ENCODE peak calls at places on chromosomes 5 and 9, in four cellular contexts. O is CD8-positive, alpha-beta memory T cell; N is HS-27A; T is amygdala. V is an unnamed sample.

GRCh38 chr5:1815881-1816292 is 14.7 kb downstream of the NDUFS6 start:
- DNase-seq in O (no peak), N (no peak), T (no peak), V (no peak)

GRCh38 chr9:113946496-113947115 is 70.5 kb downstream of the ZNF618 start:
- DNase-seq in O (no peak), N (no peak), T (no peak), V (no peak)

GRCh38 chr5:124747770-124748686 is 1.6 kb upstream of the ZNF608 start:
- DNase-seq in O (no peak), N (no peak), T (no peak), V (no peak)

GRCh38 chr9:70581214-70581966 is 166.9 kb upstream of the KLF9 start:
- DNase-seq in O (no peak), N (no peak), T (no peak), V (no peak)

GRCh38 chr9:131651160-131651559 is 88.7 kb downstream of the RAPGEF1 start:
- DNase-seq in O (no peak), N (no peak), T (no peak), V (no peak)

GRCh38 chr9:31715250-31715649 is 669.2 kb upstream of the ACO1 start:
- DNase-seq in O (no peak), N (no peak), T (no peak), V (no peak)

GRCh38 chr5:141848771-141849370 is 29.3 kb downstream of the PCDH1 start:
- DNase-seq in O (no peak), N (peak), T (no peak), V (peak)

GRCh38 chr9:70609542-70610286 is 195.3 kb upstream of the KLF9 start:
- DNase-seq in O (no peak), N (peak), T (no peak), V (no peak)